ENCODE peak calls at places on chromosome 10, in ten cellular contexts. L, N, A, O, M, T, Q, J, I and K are unnamed samples.

GRCh38 chr10:1240341-1240775 is 184.2 kb downstream of the WDR37 start:
- DNase-seq in L (no peak), J (no peak), I (peak), N (no peak), A (no peak), O (no peak), M (peak), Q (peak), T (peak), K (no peak)

GRCh38 chr10:103926722-103927319 is 8.8 kb upstream of the STN1 start:
- DNase-seq in L (no peak), Q (no peak), A (no peak), T (peak), I (no peak), M (no peak), J (no peak), O (no peak), N (no peak), K (no peak)

GRCh38 chr10:64535131-64535867 is 1014.1 kb downstream of the REEP3 start:
- DNase-seq in A (no peak), J (no peak), T (peak), O (no peak), Q (no peak), L (no peak), I (no peak), M (no peak), N (no peak), K (no peak)

GRCh38 chr10:21526184-21526951 is 886 bp upstream of the SKIDA1 start:
- DNase-seq in O (no peak), N (peak), M (peak), I (peak), A (peak), J (no peak), L (no peak), Q (peak), T (peak), K (no peak)

GRCh38 chr10:119030421-119031250 is 1.1 kb downstream of the NANOS1 start:
- DNase-seq in O (peak), Q (peak), T (peak), I (peak), A (peak), M (peak), J (no peak), L (peak), N (no peak), K (no peak)

GRCh38 chr10:131586958-131587357 is 275.4 kb upstream of the TCERG1L start:
- DNase-seq in O (no peak), Q (no peak), T (no peak), N (no peak), J (no peak), I (no peak), M (no peak), L (no peak), A (no peak), K (peak)

GRCh38 chr10:71562884-71563283 is 156.7 kb downstream of the C10orf105 start:
- DNase-seq in N (no peak), T (no peak), I (no peak), M (no peak), Q (no peak), L (no peak), A (no peak), J (no peak), O (no peak), K (no peak)

GRCh38 chr10:4677296-4678021 is 148.5 kb upstream of the AKR1E2 start:
- DNase-seq in O (no peak), M (no peak), J (no peak), I (no peak), L (no peak), N (no peak), A (no peak), T (no peak), Q (no peak), K (no peak)

GRCh38 chr10:17431871-17432311 is 22.5 kb downstream of the ST8SIA6 start:
- DNase-seq in M (no peak), A (no peak), N (no peak), L (no peak), O (no peak), T (no peak), Q (no peak), I (no peak), J (no peak), K (no peak)

GRCh38 chr10:17438583-17438982 is 15.8 kb downstream of the ST8SIA6 start:
- DNase-seq in L (no peak), O (no peak), A (no peak), N (no peak), T (no peak), I (no peak), Q (no peak), J (no peak), M (no peak), K (no peak)

GRCh38 chr10:17435898-17436297 is 18.5 kb downstream of the ST8SIA6 start:
- DNase-seq in L (no peak), T (no peak), O (no peak), Q (no peak), N (no peak), A (no peak), I (no peak), J (no peak), M (no peak), K (no peak)

GRCh38 chr10:17432738-17433137 is 21.7 kb downstream of the ST8SIA6 start:
- DNase-seq in A (no peak), M (no peak), Q (no peak), O (no peak), T (no peak), I (no peak), L (no peak), J (no peak), N (no peak), K (no peak)

DNA sequence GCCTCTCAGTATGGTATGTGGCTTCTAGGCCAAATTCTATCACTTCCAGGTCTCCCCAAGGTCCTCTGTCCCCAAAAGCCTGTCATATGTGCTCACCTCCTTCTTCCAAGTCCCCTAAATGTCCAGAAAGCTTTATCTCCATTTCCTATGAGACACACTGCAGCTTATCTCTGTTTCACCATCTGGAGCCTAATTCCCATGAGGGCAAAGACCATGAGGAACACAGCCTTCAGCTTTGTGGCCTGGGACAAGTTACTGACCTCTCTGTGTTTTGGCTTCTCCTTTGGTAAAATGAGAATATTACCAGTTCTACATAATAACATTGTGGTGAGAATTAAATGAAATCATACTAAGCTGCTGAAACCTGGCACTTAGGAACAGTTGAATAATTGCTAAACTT is 19.2 kb downstream of the ST8SIA6 start:
- DNase-seq in J (no peak), M (no peak), L (no peak), Q (no peak), I (no peak), T (no peak), O (no peak), A (no peak), N (no peak), K (no peak)
- H3K4me3 ChIP-seq in J (no peak), M (no peak), L (no peak), Q (no peak), I (no peak), T (no peak), O (no peak), A (no peak), N (no peak), K (no peak)

GRCh38 chr10:80199828-80200227 is 5.5 kb downstream of the ANXA11 start:
- DNase-seq in I (peak), A (no peak), M (no peak), N (no peak), L (no peak), O (no peak), J (no peak), T (peak), Q (no peak), K (no peak)
- TF ChIP-seq POLR2AphosphoS5 in I (peak), A (no peak), M (no peak), N (peak), L (no peak), O (no peak), J (no peak), T (no peak), Q (no peak), K (no peak)

GRCh38 chr10:14954934-14955333 is 1.0 kb upstream of the DCLRE1C start:
- DNase-seq in M (no peak), I (no peak), O (no peak), N (no peak), L (no peak), A (no peak), Q (peak), T (no peak), J (no peak), K (no peak)
- H3K4me3 ChIP-seq in M (peak), I (no peak), O (peak), N (no peak), L (peak), A (no peak), Q (no peak), T (peak), J (peak), K (no peak)

DNA sequence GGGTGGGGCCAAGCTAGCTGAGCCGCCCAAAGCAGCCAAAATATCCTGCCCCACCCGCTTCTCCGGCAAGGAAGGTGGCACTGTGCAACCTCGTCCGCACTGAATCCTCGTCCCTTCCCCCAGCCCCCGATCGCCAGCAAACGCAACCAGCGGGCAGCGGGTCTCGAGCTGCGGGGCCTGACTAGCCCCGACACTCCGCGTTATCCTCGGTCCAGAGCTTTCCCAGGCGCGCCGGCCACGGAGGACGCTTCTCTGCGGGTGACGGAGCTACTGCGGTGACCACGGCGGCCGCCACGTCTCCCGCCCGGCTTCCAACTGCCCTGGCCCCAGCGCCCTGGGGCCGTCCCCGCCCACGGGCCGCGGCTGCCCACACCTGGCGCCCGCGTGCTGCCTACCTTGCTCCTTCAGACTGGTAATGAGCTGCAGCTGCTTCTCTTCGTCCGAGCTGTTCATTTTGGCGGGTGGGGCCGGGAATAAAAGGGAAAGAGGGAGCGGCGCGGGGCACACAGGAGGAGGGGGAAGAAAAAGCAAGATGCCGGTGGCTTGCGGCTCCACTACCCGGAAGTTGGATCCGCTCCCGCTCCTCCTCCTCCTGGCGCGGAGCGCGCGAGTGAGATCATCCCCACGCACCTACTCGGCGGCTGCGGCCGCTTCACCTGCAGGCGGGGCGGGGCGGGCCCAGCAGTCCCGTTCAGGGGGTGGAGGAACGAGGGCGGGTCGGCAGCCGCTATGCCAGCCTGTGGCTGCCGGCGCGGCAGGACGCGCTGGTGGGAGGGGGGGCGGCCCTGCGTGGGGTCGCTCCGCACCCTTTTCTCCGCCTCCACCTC is at the start of gene SHTN1:
- DNase-seq in A (peak), Q (peak), L (peak), J (no peak), M (peak), I (peak), O (peak), T (peak), N (peak), K (no peak)
- TF ChIP-seq POLR2AphosphoS5 in A (peak), Q (peak), L (peak), J (peak), M (no peak), I (peak), O (peak), T (no peak), N (no peak), K (no peak)

GRCh38 chr10:101053516-101053915 is 8.3 kb upstream of the KAZALD1 start:
- DNase-seq in N (no peak), Q (no peak), O (no peak), J (no peak), A (no peak), M (no peak), L (no peak), T (no peak), I (no peak), K (no peak)

GRCh38 chr10:101054351-101054750 is 7.4 kb upstream of the KAZALD1 start:
- DNase-seq in T (no peak), J (no peak), L (no peak), A (no peak), I (no peak), Q (no peak), O (no peak), N (no peak), M (no peak), K (no peak)

GRCh38 chr10:101056365-101057151 is 5.2 kb upstream of the KAZALD1 start:
- DNase-seq in M (no peak), N (no peak), J (no peak), T (no peak), Q (no peak), A (no peak), L (no peak), I (no peak), O (no peak), K (no peak)

GRCh38 chr10:101052285-101052684 is 9.5 kb upstream of the KAZALD1 start:
- DNase-seq in M (no peak), O (no peak), Q (peak), N (no peak), T (no peak), A (no peak), J (no peak), L (no peak), I (no peak), K (no peak)

DNA sequence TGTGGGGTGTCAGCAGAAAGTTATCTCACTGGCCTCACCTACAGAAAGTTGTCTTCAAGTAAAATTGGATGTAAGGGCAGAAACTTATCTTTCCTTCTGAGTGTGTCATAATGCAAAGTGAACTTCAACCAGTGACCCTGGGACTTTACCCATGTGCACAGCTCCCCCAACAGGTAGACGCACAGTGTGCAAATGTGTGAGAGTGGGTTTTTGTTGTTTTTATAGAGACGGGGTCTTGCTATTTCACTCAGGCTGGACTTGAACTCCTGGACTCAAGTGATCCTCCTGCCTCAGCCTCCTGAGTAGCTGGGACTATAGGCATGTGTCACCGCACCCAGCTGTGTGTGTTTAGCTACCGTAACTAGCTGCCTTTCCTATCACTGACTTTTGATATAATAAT is 6.4 kb upstream of the KAZALD1 start:
- DNase-seq in M (no peak), I (no peak), N (no peak), Q (no peak), O (no peak), A (no peak), T (no peak), L (no peak), J (no peak), K (no peak)
- H3K4me3 ChIP-seq in M (no peak), I (no peak), N (no peak), Q (no peak), O (no peak), A (no peak), T (no peak), L (no peak), J (no peak), K (no peak)

GRCh38 chr10:84401838-84402611 is 73.6 kb downstream of the CCSER2 start:
- DNase-seq in Q (no peak), A (no peak), M (no peak), I (no peak), O (no peak), T (peak), N (no peak), J (no peak), L (no peak), K (no peak)

GRCh38 chr10:84404783-84405182 is 76.4 kb downstream of the CCSER2 start:
- DNase-seq in O (no peak), I (no peak), T (no peak), Q (no peak), M (no peak), A (no peak), J (no peak), N (no peak), L (no peak), K (no peak)

GRCh38 chr10:84407390-84408049 is 79.1 kb downstream of the CCSER2 start:
- DNase-seq in Q (no peak), A (no peak), L (no peak), T (no peak), M (peak), O (no peak), N (no peak), J (no peak), I (no peak), K (no peak)

GRCh38 chr10:84406592-84406991 is 78.2 kb downstream of the CCSER2 start:
- DNase-seq in T (no peak), I (no peak), L (no peak), O (no peak), A (no peak), N (no peak), M (no peak), Q (no peak), J (no peak), K (no peak)

DNA sequence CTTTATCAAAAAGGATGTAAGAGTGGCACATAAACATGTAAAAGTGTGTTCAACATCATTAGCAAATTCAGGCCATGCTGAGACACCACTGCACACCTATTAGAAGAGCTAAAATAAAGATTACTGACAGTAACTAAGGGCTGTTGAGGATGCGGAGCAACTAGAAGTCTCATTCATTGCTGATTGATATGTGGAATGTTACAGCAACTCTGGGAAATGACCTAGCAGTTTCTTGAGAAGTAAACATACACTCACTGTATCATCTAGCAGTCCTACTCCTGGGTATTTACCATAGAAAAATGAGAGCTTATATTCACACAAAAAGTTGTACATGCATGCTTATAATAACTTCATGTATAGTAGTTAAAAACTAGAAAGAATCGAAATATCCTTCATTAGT is 77.3 kb downstream of the CCSER2 start:
- DNase-seq in J (no peak), Q (no peak), I (no peak), N (no peak), A (no peak), T (no peak), M (no peak), L (no peak), O (no peak), K (no peak)
- TF ChIP-seq POLR2AphosphoS5 in J (no peak), Q (no peak), I (no peak), N (no peak), A (no peak), T (no peak), M (no peak), L (no peak), O (no peak), K (no peak)

GRCh38 chr10:99758241-99758891 is 24.1 kb upstream of the ABCC2 start:
- DNase-seq in T (no peak), L (no peak), I (no peak), M (no peak), J (no peak), Q (no peak), A (no peak), N (no peak), O (no peak), K (no peak)

GRCh38 chr10:99754670-99755069 is 22.6 kb downstream of the CUTC start:
- DNase-seq in T (no peak), A (peak), L (no peak), I (no peak), M (no peak), Q (no peak), J (no peak), O (no peak), N (no peak), K (no peak)

GRCh38 chr10:99761395-99761794 is 21.0 kb upstream of the ABCC2 start:
- DNase-seq in N (no peak), T (no peak), O (no peak), I (no peak), L (no peak), M (no peak), A (no peak), J (no peak), Q (no peak), K (no peak)

GRCh38 chr10:99760321-99760720 is 22.1 kb upstream of the ABCC2 start:
- DNase-seq in O (no peak), M (no peak), L (no peak), N (no peak), Q (no peak), I (no peak), A (no peak), T (no peak), J (no peak), K (no peak)

DNA sequence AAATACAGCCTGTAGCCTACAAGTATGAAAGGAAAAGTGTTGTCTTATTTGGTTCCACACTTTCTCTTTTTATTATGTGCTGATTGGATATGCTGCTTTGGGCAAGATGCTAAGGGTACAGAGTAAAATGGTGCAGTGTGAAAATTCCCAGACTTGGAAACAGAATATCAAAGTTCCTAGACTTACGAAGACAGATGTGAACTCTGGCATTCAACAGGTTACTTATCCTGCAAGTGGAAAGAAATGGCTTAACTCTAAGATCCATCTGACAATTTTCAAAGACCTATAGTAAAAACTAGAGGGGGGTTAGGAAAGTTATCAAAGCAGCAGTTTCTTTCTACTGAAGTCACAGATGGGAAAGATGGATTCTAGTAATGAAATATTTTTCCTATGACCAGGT is 24.1 kb downstream of the CUTC start:
- DNase-seq in N (no peak), A (no peak), T (no peak), J (no peak), I (no peak), O (no peak), Q (no peak), M (no peak), L (no peak), K (no peak)
- H3K4me3 ChIP-seq in N (no peak), A (no peak), T (no peak), J (no peak), I (no peak), O (no peak), Q (no peak), M (no peak), L (no peak), K (no peak)

GRCh38 chr10:116104210-116104932 is 168.6 kb downstream of the GFRA1 start:
- DNase-seq in T (no peak), M (no peak), A (no peak), J (no peak), L (no peak), O (no peak), I (no peak), Q (no peak), N (no peak), K (no peak)
- TF ChIP-seq POLR2AphosphoS5 in T (no peak), M (no peak), A (no peak), J (no peak), L (no peak), O (no peak), I (no peak), Q (no peak), N (no peak), K (no peak)

DNA sequence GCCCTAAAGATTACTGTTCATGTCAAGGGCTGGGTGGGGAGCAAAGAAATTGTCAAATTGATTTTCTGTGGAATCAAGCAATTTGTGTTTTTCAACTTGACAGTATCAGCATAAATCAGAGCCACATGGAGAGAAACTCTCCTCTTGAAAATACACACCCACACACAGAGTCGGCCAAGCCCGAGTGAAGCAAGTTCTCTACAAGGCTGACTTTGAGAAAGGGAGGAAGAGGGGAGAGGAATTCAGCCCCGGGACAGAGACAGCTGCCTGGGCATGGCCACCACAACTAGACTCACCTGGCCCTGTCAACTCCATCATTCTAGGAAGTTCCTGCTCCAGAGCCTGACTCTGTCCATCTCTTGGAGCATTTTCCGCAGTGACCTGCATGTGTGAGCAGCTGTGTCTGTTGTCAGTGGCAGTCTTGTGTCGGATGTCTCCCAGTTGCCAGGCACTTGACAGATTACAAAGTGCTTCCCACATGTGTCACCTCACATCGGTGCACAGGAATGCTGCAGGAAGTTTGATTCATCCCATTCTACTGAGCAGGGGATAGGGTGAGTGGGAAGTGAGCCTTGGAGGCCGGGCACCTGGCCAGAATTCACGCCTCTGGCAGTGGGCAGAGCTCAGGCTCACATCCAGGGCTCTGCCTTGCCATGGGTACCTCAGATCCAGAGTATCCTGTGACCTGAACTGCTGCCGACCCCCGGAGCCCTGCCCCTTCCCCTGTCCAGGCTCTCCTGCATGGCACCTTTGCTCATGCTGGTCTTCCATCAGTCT is 37.9 kb downstream of the ADAM12 start:
- DNase-seq in O (peak), L (no peak), Q (no peak), T (no peak), M (peak), I (no peak), A (no peak), J (no peak), N (no peak), K (no peak)
- H3K4me3 ChIP-seq in O (no peak), L (no peak), Q (no peak), T (no peak), M (no peak), I (no peak), A (no peak), J (no peak), N (no peak), K (no peak)